ENCODE peak calls at places on chromosomes 3 and 15, in nine cellular contexts. Y, W, A, P, R, U, H, O and F are unnamed samples.

GRCh38 chr3:13019706-13020105 is 53.5 kb downstream of the IQSEC1 start:
- DNase-seq in P (no peak), R (peak), H (no peak), O (no peak), W (no peak), A (no peak), Y (no peak), U (peak), F (no peak)

GRCh38 chr3:171733561-171733960 is 76.7 kb downstream of the PLD1 start:
- DNase-seq in P (no peak), O (no peak), A (no peak), H (no peak), Y (no peak), R (no peak), W (no peak), U (no peak), F (no peak)

GRCh38 chr15:69664572-69665326 is 212.1 kb downstream of the RPLP1 start:
- DNase-seq in O (no peak), Y (no peak), A (no peak), R (no peak), U (no peak), P (no peak), W (no peak), H (no peak), F (no peak)

GRCh38 chr15:99435761-99436346 is 129.9 kb upstream of the MEF2A start:
- DNase-seq in U (no peak), H (no peak), R (no peak), P (peak), Y (peak), W (no peak), O (peak), A (no peak), F (no peak)

GRCh38 chr3:38229036-38229435 is 36.6 kb upstream of the SLC22A13 start:
- DNase-seq in U (no peak), Y (no peak), P (no peak), R (no peak), W (no peak), A (no peak), O (no peak), H (no peak), F (no peak)

GRCh38 chr15:58457466-58457965 is 25.7 kb downstream of the LIPC start:
- DNase-seq in P (no peak), H (no peak), Y (no peak), W (no peak), R (no peak), A (no peak), U (no peak), O (no peak), F (peak)

GRCh38 chr3:112979244-112979832 is 4.4 kb upstream of the CD200R1 start:
- DNase-seq in A (no peak), H (no peak), R (no peak), W (peak), Y (no peak), P (no peak), U (no peak), O (no peak), F (no peak)

GRCh38 chr3:116276637-116277036 is 168.7 kb downstream of the LSAMP start:
- DNase-seq in P (no peak), A (no peak), W (no peak), R (no peak), Y (no peak), U (no peak), H (no peak), O (no peak), F (no peak)

GRCh38 chr3:131501949-131502348 is 822 bp downstream of the MRPL3 start:
- DNase-seq in U (no peak), Y (no peak), H (no peak), P (no peak), A (no peak), R (no peak), O (no peak), W (peak), F (no peak)

GRCh38 chr3:14518432-14518802 is 21.7 kb downstream of the GRIP2 start:
- DNase-seq in Y (no peak), P (no peak), O (no peak), U (no peak), R (no peak), W (no peak), A (no peak), H (no peak), F (no peak)

GRCh38 chr3:5186089-5186853 is 1.2 kb upstream of the EDEM1 start:
- DNase-seq in U (no peak), Y (no peak), H (no peak), O (no peak), R (no peak), A (no peak), P (no peak), W (peak), F (no peak)

DNA sequence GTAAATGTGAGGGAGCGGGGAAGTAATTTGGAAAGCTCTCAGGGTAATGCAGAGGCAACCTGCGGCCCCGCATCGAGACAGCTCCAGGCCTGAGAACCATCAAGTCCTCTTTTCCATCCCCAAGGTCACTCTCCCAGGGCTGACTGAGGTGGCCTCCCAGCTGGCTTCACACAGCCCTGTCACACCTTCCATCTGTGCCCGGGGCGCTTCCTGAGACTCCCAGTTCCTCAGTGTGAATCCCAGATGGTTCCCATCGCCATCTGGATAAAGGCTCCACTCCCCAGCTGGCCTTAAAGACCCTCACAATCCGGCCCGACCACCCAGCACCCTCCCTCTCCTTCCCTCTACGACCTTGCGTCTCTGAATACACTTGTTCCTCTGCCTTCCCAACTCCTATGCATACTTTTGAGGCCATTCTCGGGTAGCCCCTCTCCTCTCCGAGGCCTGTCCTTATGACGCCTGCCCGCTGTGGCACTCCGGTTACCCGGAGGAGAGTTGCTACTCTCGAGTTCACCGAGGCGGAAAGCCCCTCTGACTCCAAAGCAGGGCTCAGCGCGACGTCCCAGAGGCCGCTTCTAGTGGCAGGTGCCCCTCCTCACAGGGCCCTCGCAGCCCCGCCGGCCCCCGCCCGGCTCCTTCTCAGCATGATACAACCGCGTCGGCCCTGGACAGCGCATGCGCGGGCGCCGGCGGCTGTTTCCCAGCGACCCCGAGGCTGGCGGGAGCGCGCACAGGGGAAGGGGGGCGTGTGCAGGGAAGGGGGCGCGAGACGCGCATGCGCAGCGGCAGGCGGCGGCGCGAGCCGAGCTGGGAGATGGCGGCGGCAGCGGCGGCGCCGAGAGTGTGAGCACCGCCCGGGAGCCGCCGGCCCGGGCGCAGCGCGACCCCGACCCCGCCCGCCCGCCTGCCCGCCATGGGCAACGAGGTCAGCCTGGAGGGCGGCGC is at the start of gene BSN:
- DNase-seq in U (peak), W (peak), P (peak), Y (peak), O (peak), H (no peak), A (no peak), R (peak), F (peak)
- TF ChIP-seq POLR2A in U (no peak), W (peak), P (no peak), Y (no peak), O (no peak), H (no peak), A (no peak), R (no peak), F (peak)

GRCh38 chr3:20039765-20040475 is at the start of gene KAT2B:
- DNase-seq in H (peak), O (peak), U (peak), Y (peak), P (peak), R (peak), A (no peak), W (peak), F (peak)
- TF ChIP-seq POLR2A in H (no peak), O (peak), U (no peak), Y (peak), P (peak), R (peak), A (no peak), W (peak), F (no peak)

DNA sequence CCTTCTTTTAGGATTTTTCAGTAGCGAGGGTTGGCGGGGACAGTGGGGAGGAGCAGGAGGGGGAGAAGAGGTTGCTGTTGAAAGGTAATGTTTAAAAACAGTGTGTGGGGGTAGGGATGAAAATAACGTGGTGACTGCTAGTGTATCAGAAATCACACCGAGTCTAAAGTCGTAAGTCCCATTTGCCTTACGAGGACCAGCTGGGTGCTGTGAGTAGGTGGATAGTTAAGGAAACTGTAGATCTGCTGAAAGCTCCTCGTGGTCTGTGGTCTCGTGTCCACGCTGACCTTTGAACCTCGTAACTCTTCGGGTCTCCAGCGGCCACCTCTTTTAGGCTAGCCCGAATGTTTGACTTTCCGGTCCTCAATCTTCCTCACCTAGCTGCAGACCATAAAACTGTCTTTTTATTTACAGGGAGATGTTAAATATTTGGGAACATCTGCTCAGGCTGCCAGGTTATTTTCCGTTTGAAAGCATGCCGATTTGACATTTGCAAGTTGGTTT is 29.3 kb upstream of the ST3GAL6 start:
- DNase-seq in W (no peak), Y (no peak), H (no peak), R (no peak), O (no peak), U (no peak), A (no peak), P (no peak), F (no peak)
- TF ChIP-seq POLR2A in W (no peak), Y (no peak), H (no peak), R (no peak), O (no peak), U (no peak), A (no peak), P (no peak), F (no peak)

GRCh38 chr3:197590313-197590962 is 34.7 kb upstream of the BDH1 start:
- DNase-seq in P (no peak), H (no peak), Y (peak), R (no peak), O (no peak), W (no peak), A (no peak), U (no peak), F (no peak)
- TF ChIP-seq POLR2A in P (no peak), H (no peak), Y (no peak), R (no peak), O (no peak), W (no peak), A (no peak), U (no peak), F (no peak)

DNA sequence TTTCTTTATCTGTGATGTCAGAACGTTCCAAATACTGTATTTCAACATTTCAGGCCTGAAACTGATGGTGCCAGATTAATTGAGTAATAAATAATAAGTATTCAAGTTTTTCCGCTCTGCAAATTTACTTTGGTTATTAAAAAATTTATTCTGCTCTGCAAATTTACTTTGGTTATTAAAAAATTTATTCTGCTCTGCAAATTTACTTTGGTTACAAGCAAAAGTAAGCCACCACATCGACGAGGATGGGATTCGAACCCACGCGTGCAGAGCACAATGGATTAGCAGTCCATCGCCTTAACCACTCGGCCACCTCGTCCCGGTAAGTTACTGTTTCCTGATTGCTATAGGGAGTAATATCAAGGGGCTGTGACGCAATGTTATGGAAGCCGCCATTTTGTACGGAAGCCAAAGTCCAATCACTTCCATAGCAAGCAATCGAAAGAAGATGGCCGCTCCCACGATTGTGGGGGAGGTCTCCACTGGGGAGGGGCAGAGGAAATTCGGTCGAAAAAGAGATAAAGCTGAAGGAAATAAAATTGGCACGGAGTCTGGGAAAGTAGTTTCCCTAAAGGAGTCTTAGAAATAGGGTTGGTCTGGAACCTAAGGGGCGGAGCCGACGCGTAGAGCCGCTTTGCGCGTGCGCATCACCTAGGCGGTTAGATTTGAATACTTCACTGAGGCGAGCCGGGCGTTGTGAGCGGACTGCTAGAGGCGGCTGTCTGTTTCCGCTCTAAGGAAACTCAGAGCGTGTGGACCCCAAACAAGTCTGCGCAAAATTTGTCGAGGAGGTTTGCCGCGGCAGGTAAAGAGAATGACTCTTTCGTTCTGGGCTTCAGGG is at the start of gene KNL1:
- DNase-seq in A (peak), R (peak), H (peak), O (peak), U (peak), Y (peak), W (peak), P (peak), F (peak)
- TF ChIP-seq POLR2A in A (no peak), R (no peak), H (peak), O (no peak), U (no peak), Y (no peak), W (peak), P (no peak), F (peak)